ENCODE peak calls at places on chromosomes 5 and 9, in four cellular contexts. One of them, this sample, is unnamed.

GRCh38 chr5:51187953-51188591 is 195.2 kb upstream of the ISL1 start:
- DNase-seq in CD4-positive, alpha-beta T cell: no peak
- DNase-seq in HCT116: no peak
- DNase-seq in endodermal cell: no peak
- DNase-seq in this sample: no peak

GRCh38 chr9:114051281-114051680 is 26.8 kb downstream of the AMBP start:
- DNase-seq in CD4-positive, alpha-beta T cell: no peak
- DNase-seq in HCT116: no peak
- DNase-seq in endodermal cell: peak
- DNase-seq in this sample: no peak

GRCh38 chr5:35246411-35246810 is 16.1 kb upstream of the PRLR start:
- DNase-seq in CD4-positive, alpha-beta T cell: no peak
- DNase-seq in HCT116: no peak
- DNase-seq in endodermal cell: no peak
- DNase-seq in this sample: no peak

GRCh38 chr9:86413966-86414880 is 60.0 kb upstream of the TUT7 start:
- DNase-seq in CD4-positive, alpha-beta T cell: no peak
- DNase-seq in HCT116: no peak
- DNase-seq in endodermal cell: no peak
- DNase-seq in this sample: no peak

GRCh38 chr5:124748687-124749594 is 2.5 kb upstream of the ZNF608 start:
- DNase-seq in CD4-positive, alpha-beta T cell: no peak
- DNase-seq in HCT116: peak
- DNase-seq in endodermal cell: peak
- DNase-seq in this sample: peak

GRCh38 chr5:18220631-18221030 is 586.4 kb downstream of the TAF11L14 start:
- DNase-seq in CD4-positive, alpha-beta T cell: no peak
- DNase-seq in HCT116: no peak
- DNase-seq in endodermal cell: no peak
- DNase-seq in this sample: no peak

GRCh38 chr5:56917534-56917933 is 8.1 kb downstream of the SETD9 start:
- DNase-seq in CD4-positive, alpha-beta T cell: no peak
- DNase-seq in HCT116: no peak
- DNase-seq in endodermal cell: no peak
- DNase-seq in this sample: no peak

GRCh38 chr9:13847270-13847669 is 466.7 kb downstream of the NFIB start:
- DNase-seq in CD4-positive, alpha-beta T cell: no peak
- DNase-seq in HCT116: no peak
- DNase-seq in endodermal cell: no peak
- DNase-seq in this sample: no peak

GRCh38 chr5:143011621-143012020 is 241.4 kb downstream of the ARHGAP26 start:
- DNase-seq in CD4-positive, alpha-beta T cell: no peak
- DNase-seq in HCT116: no peak
- DNase-seq in endodermal cell: no peak
- DNase-seq in this sample: no peak

GRCh38 chr9:93898502-93899426 is 56.4 kb downstream of the BARX1 start:
- DNase-seq in CD4-positive, alpha-beta T cell: no peak
- DNase-seq in HCT116: no peak
- DNase-seq in endodermal cell: peak
- DNase-seq in this sample: no peak

GRCh38 chr5:155943516-155944407 is 383.2 kb upstream of the SGCD start:
- DNase-seq in CD4-positive, alpha-beta T cell: no peak
- DNase-seq in HCT116: no peak
- DNase-seq in endodermal cell: peak
- DNase-seq in this sample: no peak

GRCh38 chr9:6739218-6739617 is 18.6 kb upstream of the KDM4C start:
- DNase-seq in CD4-positive, alpha-beta T cell: no peak
- DNase-seq in HCT116: peak
- DNase-seq in endodermal cell: no peak
- DNase-seq in this sample: no peak

GRCh38 chr9:136840877-136841645 is 1.2 kb upstream of the AJM1 start:
- DNase-seq in CD4-positive, alpha-beta T cell: no peak
- DNase-seq in HCT116: no peak
- DNase-seq in endodermal cell: peak
- DNase-seq in this sample: no peak

GRCh38 chr9:124341455-124342170 is 73.6 kb downstream of the PSMB7 start:
- DNase-seq in CD4-positive, alpha-beta T cell: no peak
- DNase-seq in HCT116: no peak
- DNase-seq in endodermal cell: no peak
- DNase-seq in this sample: no peak
- H3K27ac ChIP-seq in CD4-positive, alpha-beta T cell: no peak
- H3K27ac ChIP-seq in HCT116: no peak
- H3K27ac ChIP-seq in endodermal cell: no peak
- H3K27ac ChIP-seq in this sample: no peak

GRCh38 chr9:24936117-24936516 is 390.4 kb upstream of the IZUMO3 start:
- DNase-seq in CD4-positive, alpha-beta T cell: no peak
- DNase-seq in HCT116: no peak
- DNase-seq in endodermal cell: no peak
- DNase-seq in this sample: no peak

GRCh38 chr9:24932785-24933184 is 387.1 kb upstream of the IZUMO3 start:
- DNase-seq in CD4-positive, alpha-beta T cell: no peak
- DNase-seq in HCT116: no peak
- DNase-seq in endodermal cell: no peak
- DNase-seq in this sample: no peak

GRCh38 chr9:24931894-24932293 is 386.2 kb upstream of the IZUMO3 start:
- DNase-seq in CD4-positive, alpha-beta T cell: no peak
- DNase-seq in HCT116: no peak
- DNase-seq in endodermal cell: no peak
- DNase-seq in this sample: no peak
- H3K27ac ChIP-seq in CD4-positive, alpha-beta T cell: no peak
- H3K27ac ChIP-seq in HCT116: no peak
- H3K27ac ChIP-seq in endodermal cell: no peak
- H3K27ac ChIP-seq in this sample: no peak

DNA sequence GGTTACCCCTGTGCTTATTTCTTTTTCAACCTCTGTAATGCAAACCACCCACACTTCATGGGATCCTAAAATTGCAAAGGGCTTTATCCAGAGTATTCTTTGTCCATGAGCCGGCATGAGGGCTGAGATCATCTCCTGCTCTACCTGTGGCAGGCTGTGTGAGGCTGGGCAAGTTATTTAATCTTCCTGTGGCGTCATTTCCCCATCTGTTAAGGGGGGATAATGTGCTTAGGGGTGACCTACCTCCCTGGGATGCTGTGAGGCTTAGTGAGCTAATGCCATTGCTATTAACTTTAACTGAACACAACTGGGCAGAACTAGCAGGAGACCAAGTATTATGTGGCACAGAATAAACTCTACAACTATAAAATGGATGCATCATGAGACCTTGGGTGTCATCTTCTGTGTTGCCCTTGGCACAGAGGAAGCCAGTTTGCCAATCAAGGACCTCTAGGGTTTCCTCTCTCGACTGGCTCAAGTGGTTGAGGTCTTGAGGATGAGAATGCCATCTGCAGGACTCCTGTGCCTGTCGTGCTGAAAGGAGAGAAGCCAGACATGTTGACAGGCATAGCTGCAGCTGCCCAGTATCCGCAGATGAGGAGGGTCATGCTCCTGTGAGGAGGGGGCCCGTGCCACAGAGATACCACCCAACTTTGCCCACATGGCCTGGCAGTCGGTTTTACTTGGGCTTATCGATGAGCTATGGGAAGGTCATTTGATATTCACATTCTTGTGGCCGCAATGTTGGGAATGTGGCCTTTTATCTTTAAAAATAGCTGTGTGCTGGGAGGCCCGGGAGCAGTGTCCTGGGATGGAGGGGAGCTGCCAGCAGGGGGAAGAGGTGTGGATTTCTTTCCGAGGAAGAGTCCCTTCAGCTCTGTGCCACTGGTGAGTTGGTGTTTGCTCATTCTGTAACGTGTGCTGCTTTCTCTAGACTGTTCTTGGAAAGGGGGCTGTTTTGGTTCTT is 17.2 kb downstream of the FRMPD1 start:
- DNase-seq in CD4-positive, alpha-beta T cell: no peak
- DNase-seq in HCT116: no peak
- DNase-seq in endodermal cell: peak
- DNase-seq in this sample: no peak
- H3K27ac ChIP-seq in CD4-positive, alpha-beta T cell: no peak
- H3K27ac ChIP-seq in HCT116: no peak
- H3K27ac ChIP-seq in endodermal cell: no peak
- H3K27ac ChIP-seq in this sample: no peak

DNA sequence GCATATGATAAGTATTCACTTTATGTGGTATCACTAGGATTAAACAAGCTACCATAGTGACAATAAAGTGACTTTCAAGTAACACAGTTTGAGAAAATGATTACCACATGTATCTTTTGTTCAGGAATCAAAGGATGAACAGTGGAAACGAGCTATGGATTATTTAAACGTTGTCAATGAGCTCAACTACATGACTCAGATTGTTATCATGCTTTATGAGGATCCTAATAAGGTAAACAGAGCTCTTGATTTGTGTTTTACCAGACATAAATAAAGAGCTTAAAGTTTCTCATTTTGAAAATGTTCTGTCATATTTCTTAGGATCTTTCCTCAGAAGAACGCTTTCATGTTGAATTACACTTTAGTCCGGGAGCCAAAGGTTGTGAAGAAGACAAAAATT is 57.4 kb downstream of the PPIP5K2 start:
- DNase-seq in CD4-positive, alpha-beta T cell: no peak
- DNase-seq in HCT116: no peak
- DNase-seq in endodermal cell: no peak
- DNase-seq in this sample: no peak
- H3K27ac ChIP-seq in CD4-positive, alpha-beta T cell: no peak
- H3K27ac ChIP-seq in HCT116: no peak
- H3K27ac ChIP-seq in endodermal cell: no peak
- H3K27ac ChIP-seq in this sample: no peak

GRCh38 chr5:131997727-131998117 is 13.7 kb downstream of the ACSL6 start:
- DNase-seq in CD4-positive, alpha-beta T cell: no peak
- DNase-seq in HCT116: no peak
- DNase-seq in endodermal cell: no peak
- DNase-seq in this sample: no peak

GRCh38 chr5:131998431-131999040 is 12.9 kb downstream of the ACSL6 start:
- DNase-seq in CD4-positive, alpha-beta T cell: no peak
- DNase-seq in HCT116: no peak
- DNase-seq in endodermal cell: no peak
- DNase-seq in this sample: no peak

GRCh38 chr5:131999471-131999931 is 12.0 kb downstream of the ACSL6 start:
- DNase-seq in CD4-positive, alpha-beta T cell: no peak
- DNase-seq in HCT116: no peak
- DNase-seq in endodermal cell: peak
- DNase-seq in this sample: no peak

GRCh38 chr5:131999991-132000490 is 11.4 kb downstream of the ACSL6 start:
- DNase-seq in CD4-positive, alpha-beta T cell: no peak
- DNase-seq in HCT116: no peak
- DNase-seq in endodermal cell: no peak
- DNase-seq in this sample: no peak

DNA sequence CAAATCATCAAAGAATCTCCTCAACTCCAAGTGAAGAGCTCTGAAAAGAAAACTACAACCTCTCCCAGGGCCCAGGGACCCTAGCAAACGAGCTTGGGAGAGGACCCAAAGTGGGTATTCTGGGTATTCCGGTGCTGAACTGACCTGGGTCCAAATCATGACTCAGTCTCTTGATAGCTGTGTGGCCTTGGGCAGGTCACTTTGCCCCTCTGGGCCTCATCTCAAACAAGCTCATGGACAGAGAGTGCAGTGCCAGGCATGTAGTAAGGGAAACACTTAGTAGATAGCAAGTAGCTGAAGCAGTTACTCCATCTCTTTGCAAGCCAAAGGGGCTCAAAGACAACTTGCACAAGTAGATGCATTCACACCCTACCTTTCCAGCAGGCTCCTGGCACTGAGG is 12.4 kb downstream of the ACSL6 start:
- DNase-seq in CD4-positive, alpha-beta T cell: no peak
- DNase-seq in HCT116: no peak
- DNase-seq in endodermal cell: no peak
- DNase-seq in this sample: no peak
- H3K27ac ChIP-seq in CD4-positive, alpha-beta T cell: no peak
- H3K27ac ChIP-seq in HCT116: no peak
- H3K27ac ChIP-seq in endodermal cell: no peak
- H3K27ac ChIP-seq in this sample: no peak